ENCODE peak calls at places on chromosomes 2 and 18, in five cellular contexts. One of them, this sample, is unnamed. For H3K4me1, the result is how much of the 10 kb centered on the place peaks cover.

GRCh38 chr2:68714866-68715265 is 19.7 kb upstream of the ARHGAP25 start:
- DNase-seq in breast epithelium: no peak
- DNase-seq in IMR-90: no peak
- DNase-seq in stomach: peak
- DNase-seq in sigmoid colon: peak
- DNase-seq in this sample: peak

GRCh38 chr2:1556286-1556685 is 143.0 kb downstream of the TPO start:
- DNase-seq in breast epithelium: no peak
- DNase-seq in IMR-90: no peak
- DNase-seq in stomach: no peak
- DNase-seq in sigmoid colon: no peak
- DNase-seq in this sample: no peak

GRCh38 chr2:128280901-128281321 is 37.8 kb downstream of the HS6ST1 start:
- DNase-seq in breast epithelium: peak
- DNase-seq in IMR-90: no peak
- DNase-seq in stomach: no peak
- DNase-seq in sigmoid colon: peak
- DNase-seq in this sample: peak

GRCh38 chr18:13872932-13873331 is 42.4 kb downstream of the MC2R start:
- DNase-seq in breast epithelium: no peak
- DNase-seq in IMR-90: no peak
- DNase-seq in stomach: no peak
- DNase-seq in sigmoid colon: no peak
- DNase-seq in this sample: no peak

GRCh38 chr18:64134044-64134757 is 14.7 kb downstream of the LINC00305 start:
- DNase-seq in breast epithelium: no peak
- DNase-seq in IMR-90: no peak
- DNase-seq in stomach: no peak
- DNase-seq in sigmoid colon: no peak
- DNase-seq in this sample: no peak

GRCh38 chr2:38603402-38604265 is 906 bp upstream of the HNRNPLL start:
- DNase-seq in breast epithelium: peak
- DNase-seq in IMR-90: peak
- DNase-seq in stomach: peak
- DNase-seq in sigmoid colon: peak
- DNase-seq in this sample: peak

GRCh38 chr2:225584821-225585220 is 185.3 kb downstream of the NYAP2 start:
- DNase-seq in breast epithelium: no peak
- DNase-seq in IMR-90: no peak
- DNase-seq in stomach: no peak
- DNase-seq in sigmoid colon: no peak
- DNase-seq in this sample: no peak

GRCh38 chr2:70670202-70670601 is 97.8 kb downstream of the ADD2 start:
- DNase-seq in breast epithelium: no peak
- DNase-seq in IMR-90: no peak
- DNase-seq in stomach: no peak
- DNase-seq in sigmoid colon: peak
- DNase-seq in this sample: no peak

GRCh38 chr2:25324905-25325592 is 16.7 kb downstream of the DNMT3A start:
- DNase-seq in breast epithelium: no peak
- DNase-seq in IMR-90: peak
- DNase-seq in stomach: no peak
- DNase-seq in sigmoid colon: peak
- DNase-seq in this sample: no peak

GRCh38 chr2:177538323-177538722 is 145.8 kb downstream of the AGPS start:
- DNase-seq in breast epithelium: no peak
- DNase-seq in IMR-90: no peak
- DNase-seq in stomach: no peak
- DNase-seq in sigmoid colon: no peak
- DNase-seq in this sample: no peak

GRCh38 chr2:209577376-209578357 is 153.8 kb downstream of the MAP2 start:
- DNase-seq in breast epithelium: no peak
- DNase-seq in IMR-90: peak
- DNase-seq in stomach: no peak
- DNase-seq in sigmoid colon: no peak
- DNase-seq in this sample: no peak

GRCh38 chr18:47397671-47398319 is 146.3 kb upstream of the SKOR2 start:
- DNase-seq in breast epithelium: no peak
- DNase-seq in IMR-90: no peak
- DNase-seq in stomach: no peak
- DNase-seq in sigmoid colon: no peak
- DNase-seq in this sample: peak

DNA sequence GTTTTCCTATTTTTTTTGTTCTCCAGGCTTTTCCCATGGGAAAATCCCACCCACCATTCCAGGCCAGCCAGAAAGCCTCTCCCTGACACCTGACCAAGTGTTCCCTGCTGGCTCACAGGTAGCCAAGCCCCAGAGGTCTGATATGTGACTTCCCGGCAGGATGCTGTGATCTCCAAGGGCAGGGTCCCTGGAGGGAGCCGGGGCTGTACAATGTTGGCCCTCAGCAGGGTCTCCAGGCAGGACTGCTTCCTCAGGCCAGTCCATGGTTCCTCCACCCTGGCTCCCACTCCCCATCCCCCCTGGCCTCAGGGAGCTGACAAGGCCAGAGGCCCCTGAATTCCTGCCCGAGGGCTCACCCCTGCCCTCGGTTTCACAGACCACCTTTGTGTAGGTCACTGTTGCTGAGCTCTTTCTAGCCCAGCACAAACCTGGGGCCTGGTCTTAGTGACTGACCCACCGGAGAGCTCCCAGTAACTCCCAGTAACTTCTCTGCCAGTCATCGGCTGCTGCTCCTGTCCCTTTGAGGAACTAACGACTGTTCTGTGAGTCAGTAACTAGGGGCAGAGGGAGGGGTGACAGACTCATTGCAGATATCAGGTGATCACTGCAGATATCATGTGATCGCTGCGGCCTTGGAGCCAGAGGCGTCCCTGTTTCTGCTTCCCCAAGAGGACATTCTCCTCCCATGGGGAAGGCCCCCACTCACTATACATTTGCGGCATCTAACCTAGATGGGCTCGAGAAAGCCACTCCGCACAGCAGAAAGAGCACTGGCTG is 38.7 kb downstream of the SDC1 start:
- DNase-seq in breast epithelium: no peak
- DNase-seq in IMR-90: peak
- DNase-seq in stomach: peak
- DNase-seq in sigmoid colon: no peak
- DNase-seq in this sample: peak
- TF ChIP-seq POLR2A in breast epithelium: no peak
- TF ChIP-seq POLR2A in IMR-90: no peak
- TF ChIP-seq POLR2A in stomach: no peak
- TF ChIP-seq POLR2A in sigmoid colon: peak
- TF ChIP-seq POLR2A in this sample: peak

GRCh38 chr2:62409442-62409841 is 96.6 kb downstream of the TMEM17 start:
- DNase-seq in breast epithelium: no peak
- DNase-seq in IMR-90: peak
- DNase-seq in stomach: no peak
- DNase-seq in sigmoid colon: no peak
- DNase-seq in this sample: no peak

GRCh38 chr2:62410926-62411456 is 95.0 kb downstream of the TMEM17 start:
- DNase-seq in breast epithelium: no peak
- DNase-seq in IMR-90: no peak
- DNase-seq in stomach: no peak
- DNase-seq in sigmoid colon: no peak
- DNase-seq in this sample: no peak

GRCh38 chr2:62407838-62408589 is 98.0 kb downstream of the TMEM17 start:
- DNase-seq in breast epithelium: no peak
- DNase-seq in IMR-90: no peak
- DNase-seq in stomach: no peak
- DNase-seq in sigmoid colon: peak
- DNase-seq in this sample: no peak

GRCh38 chr2:62412347-62412742 is 93.7 kb downstream of the TMEM17 start:
- DNase-seq in breast epithelium: no peak
- DNase-seq in IMR-90: peak
- DNase-seq in stomach: no peak
- DNase-seq in sigmoid colon: no peak
- DNase-seq in this sample: no peak

DNA sequence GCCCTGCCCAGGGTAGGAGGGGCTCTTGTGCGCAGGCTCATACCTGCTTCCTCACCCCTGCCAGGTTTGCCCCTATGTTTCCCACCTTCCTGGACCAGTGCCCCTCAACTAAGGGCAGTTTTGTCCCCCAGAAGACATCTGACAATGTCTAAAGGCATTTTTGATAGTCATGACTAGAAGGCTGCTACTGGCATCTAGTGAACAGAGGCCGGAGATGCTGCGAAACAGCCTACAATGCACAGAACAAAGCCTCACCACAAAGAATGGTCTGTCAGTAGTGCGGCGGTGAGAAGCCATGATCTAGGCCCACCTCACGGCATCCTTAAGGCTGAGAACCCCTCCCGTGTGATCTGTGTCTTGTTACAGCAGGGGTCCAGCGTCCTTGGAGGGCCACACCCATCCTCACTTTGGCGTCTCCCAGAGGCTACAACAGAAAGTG is 96.0 kb downstream of the TMEM17 start:
- DNase-seq in breast epithelium: no peak
- DNase-seq in IMR-90: no peak
- DNase-seq in stomach: no peak
- DNase-seq in sigmoid colon: no peak
- DNase-seq in this sample: no peak
- H3K4me1 ChIP-seq in breast epithelium: under half
- H3K4me1 ChIP-seq in IMR-90: under half
- H3K4me1 ChIP-seq in stomach: under half
- H3K4me1 ChIP-seq in sigmoid colon: under half
- H3K4me1 ChIP-seq in this sample: under half

GRCh38 chr18:50820901-50821520 is 1.2 kb upstream of the MRO start:
- DNase-seq in breast epithelium: no peak
- DNase-seq in IMR-90: no peak
- DNase-seq in stomach: no peak
- DNase-seq in sigmoid colon: no peak
- DNase-seq in this sample: no peak
- H3K4me3 ChIP-seq in breast epithelium: no peak
- H3K4me3 ChIP-seq in IMR-90: no peak
- H3K4me3 ChIP-seq in stomach: no peak
- H3K4me3 ChIP-seq in sigmoid colon: no peak
- H3K4me3 ChIP-seq in this sample: no peak

GRCh38 chr2:240250985-240251847 is 110.8 kb upstream of the OTOS start:
- DNase-seq in breast epithelium: peak
- DNase-seq in IMR-90: peak
- DNase-seq in stomach: peak
- DNase-seq in sigmoid colon: peak
- DNase-seq in this sample: peak

GRCh38 chr2:240247868-240248820 is 107.7 kb upstream of the OTOS start:
- DNase-seq in breast epithelium: no peak
- DNase-seq in IMR-90: no peak
- DNase-seq in stomach: peak
- DNase-seq in sigmoid colon: peak
- DNase-seq in this sample: no peak

GRCh38 chr2:240248981-240249422 is 108.5 kb upstream of the OTOS start:
- DNase-seq in breast epithelium: no peak
- DNase-seq in IMR-90: no peak
- DNase-seq in stomach: peak
- DNase-seq in sigmoid colon: peak
- DNase-seq in this sample: no peak

GRCh38 chr2:240250150-240250984 is 109.9 kb upstream of the OTOS start:
- DNase-seq in breast epithelium: no peak
- DNase-seq in IMR-90: no peak
- DNase-seq in stomach: peak
- DNase-seq in sigmoid colon: peak
- DNase-seq in this sample: no peak

DNA sequence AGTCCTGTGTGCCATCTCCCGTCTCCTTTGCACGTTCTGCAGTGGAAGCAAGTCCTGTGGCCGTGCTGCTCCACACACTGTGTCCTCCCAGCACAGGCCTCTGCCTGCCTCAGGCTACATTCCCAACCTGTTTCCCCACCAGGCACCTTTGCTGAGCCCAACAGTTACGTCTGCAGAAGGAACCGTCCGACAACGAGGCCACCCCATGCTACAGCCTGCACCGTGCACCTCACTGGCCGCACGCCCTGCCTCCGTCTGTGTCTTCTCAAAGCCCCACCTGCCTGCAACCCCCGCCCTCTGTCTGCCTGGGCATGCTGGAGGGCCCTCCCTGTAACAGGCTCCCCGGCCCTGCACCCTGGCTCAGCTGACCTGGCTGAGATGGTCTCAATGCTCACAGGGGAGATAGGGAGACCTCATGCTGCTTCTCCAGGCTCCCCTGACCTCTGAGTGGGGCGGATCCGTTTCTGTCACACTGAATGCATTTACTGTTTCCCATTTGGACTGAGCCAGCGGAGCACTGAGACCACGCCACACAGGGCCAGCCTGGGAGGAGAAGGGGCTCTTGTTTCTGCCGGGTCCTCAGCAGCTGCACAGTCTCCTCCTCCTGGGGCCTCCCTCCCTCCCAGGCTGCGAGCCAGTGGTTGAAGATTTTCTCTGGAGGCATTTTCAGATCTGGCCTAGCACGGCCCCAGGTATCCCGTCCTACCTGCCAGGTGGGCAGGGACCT is 109.1 kb upstream of the OTOS start:
- DNase-seq in breast epithelium: no peak
- DNase-seq in IMR-90: no peak
- DNase-seq in stomach: peak
- DNase-seq in sigmoid colon: peak
- DNase-seq in this sample: peak
- TF ChIP-seq POLR2A in breast epithelium: no peak
- TF ChIP-seq POLR2A in IMR-90: no peak
- TF ChIP-seq POLR2A in stomach: no peak
- TF ChIP-seq POLR2A in sigmoid colon: no peak
- TF ChIP-seq POLR2A in this sample: no peak

DNA sequence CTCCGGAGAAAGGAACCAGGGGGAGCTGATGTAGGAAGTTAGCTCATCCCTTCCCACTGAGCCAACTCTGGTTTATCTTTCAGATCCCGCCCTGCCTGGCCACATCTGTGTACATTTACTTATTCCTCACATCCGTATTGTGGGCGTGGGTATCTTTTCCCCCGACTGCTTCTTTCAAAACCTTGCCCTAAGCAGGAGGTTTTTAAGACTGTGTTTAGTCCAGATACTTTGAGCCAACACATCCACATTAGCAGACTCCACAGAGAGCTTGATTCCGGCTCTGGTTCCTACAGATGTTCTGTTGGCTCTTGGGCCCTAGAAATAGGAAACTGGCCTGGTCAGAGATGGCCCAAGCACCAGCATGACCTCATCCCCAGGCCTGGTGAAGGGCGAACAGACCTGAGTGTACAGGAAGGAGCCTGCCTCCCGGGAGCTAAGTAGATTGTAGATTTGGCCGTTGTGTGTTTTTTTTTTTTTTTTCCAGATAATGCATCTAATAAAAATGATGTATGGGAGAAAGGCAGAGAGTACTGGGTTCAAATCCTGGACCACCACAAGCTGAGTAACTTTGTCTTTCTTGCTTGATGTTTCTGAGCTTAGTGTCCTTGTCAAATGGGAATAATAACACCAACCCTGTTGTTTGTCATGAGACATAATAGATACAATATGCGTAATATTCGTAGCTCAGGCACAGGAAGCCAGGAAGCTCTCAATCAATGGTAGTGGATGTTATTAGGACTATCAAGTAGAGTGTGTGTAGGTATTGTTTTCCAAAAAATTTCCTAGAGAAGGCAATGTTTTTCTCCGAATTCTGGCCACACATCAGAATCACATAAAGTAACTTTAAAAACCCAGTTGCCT is 92.3 kb downstream of the PRKCE start:
- DNase-seq in breast epithelium: no peak
- DNase-seq in IMR-90: peak
- DNase-seq in stomach: no peak
- DNase-seq in sigmoid colon: peak
- DNase-seq in this sample: peak
- H3K4me1 ChIP-seq in breast epithelium: under half
- H3K4me1 ChIP-seq in IMR-90: under half
- H3K4me1 ChIP-seq in stomach: under half
- H3K4me1 ChIP-seq in sigmoid colon: under half
- H3K4me1 ChIP-seq in this sample: under half